ENCODE peak calls at places on chromosome 22, in five cellular contexts. I is esophagus squamous epithelium, N is fibroblast of villous mesenchyme, S is neural progenitor cell, Q is cardiac muscle cell. J is an unnamed sample.

GRCh38 chr22:33756508-33756949 is 163.7 kb downstream of the LARGE1 start:
- DNase-seq in N (no peak), Q (peak), I (no peak), S (peak), J (no peak)

GRCh38 chr22:41550952-41551491 is 6.8 kb upstream of the POLR3H start:
- DNase-seq in S (no peak), I (no peak), N (no peak), Q (no peak), J (no peak)

GRCh38 chr22:48167238-48167637 is 1404.8 kb downstream of the TBC1D22A start:
- DNase-seq in N (no peak), Q (peak), S (peak), I (no peak), J (no peak)

GRCh38 chr22:22235564-22235963 is 9.0 kb upstream of the VPREB1 start:
- DNase-seq in I (no peak), Q (no peak), N (peak), S (peak), J (no peak)

GRCh38 chr22:44828193-44828592 is 75.8 kb downstream of the ARHGAP8 start:
- DNase-seq in I (no peak), N (no peak), Q (peak), S (peak), J (no peak)

GRCh38 chr22:49948958-49949913 is 11.3 kb upstream of the PIM3 start:
- DNase-seq in Q (no peak), S (no peak), I (no peak), N (no peak), J (no peak)

GRCh38 chr22:49712195-49712791 is 115.4 kb downstream of the BRD1 start:
- DNase-seq in S (peak), I (no peak), Q (peak), N (no peak), J (no peak)

GRCh38 chr22:27474711-27475547 is 326.6 kb downstream of the MN1 start:
- DNase-seq in I (no peak), S (no peak), Q (no peak), N (peak), J (peak)

GRCh38 chr22:28019881-28020861 is 101.1 kb upstream of the PITPNB start:
- DNase-seq in Q (peak), I (no peak), N (peak), S (peak), J (peak)

GRCh38 chr22:31952459-31952858 is 8.1 kb downstream of the YWHAH start:
- DNase-seq in I (no peak), Q (no peak), N (peak), S (no peak), J (no peak)

GRCh38 chr22:48536691-48537591 is 1290.7 kb downstream of the BRD1 start:
- DNase-seq in I (no peak), S (no peak), Q (no peak), N (no peak), J (no peak)

GRCh38 chr22:42878561-42879305 is 21.7 kb upstream of the ARFGAP3 start:
- DNase-seq in S (no peak), Q (no peak), N (no peak), I (no peak), J (no peak)

GRCh38 chr22:48315415-48316244 is 1512.0 kb downstream of the BRD1 start:
- DNase-seq in S (peak), Q (no peak), N (no peak), I (no peak), J (no peak)

GRCh38 chr22:30088468-30088867 is 8.2 kb downstream of the HORMAD2 start:
- DNase-seq in I (no peak), Q (no peak), S (no peak), N (no peak), J (no peak)

GRCh38 chr22:30086496-30086895 is 6.2 kb downstream of the HORMAD2 start:
- DNase-seq in Q (no peak), N (no peak), I (no peak), S (no peak), J (no peak)

GRCh38 chr22:30087611-30088010 is 7.3 kb downstream of the HORMAD2 start:
- DNase-seq in N (no peak), S (no peak), I (no peak), Q (no peak), J (no peak)

GRCh38 chr22:30092686-30093085 is 12.4 kb downstream of the HORMAD2 start:
- DNase-seq in S (no peak), N (no peak), Q (no peak), I (no peak), J (no peak)

GRCh38 chr22:30089655-30089974 is 9.4 kb downstream of the HORMAD2 start:
- DNase-seq in Q (no peak), N (peak), I (no peak), S (no peak), J (no peak)
- TF ChIP-seq CTCF in Q (no peak), N (no peak), I (no peak), S (no peak), J (no peak)

DNA sequence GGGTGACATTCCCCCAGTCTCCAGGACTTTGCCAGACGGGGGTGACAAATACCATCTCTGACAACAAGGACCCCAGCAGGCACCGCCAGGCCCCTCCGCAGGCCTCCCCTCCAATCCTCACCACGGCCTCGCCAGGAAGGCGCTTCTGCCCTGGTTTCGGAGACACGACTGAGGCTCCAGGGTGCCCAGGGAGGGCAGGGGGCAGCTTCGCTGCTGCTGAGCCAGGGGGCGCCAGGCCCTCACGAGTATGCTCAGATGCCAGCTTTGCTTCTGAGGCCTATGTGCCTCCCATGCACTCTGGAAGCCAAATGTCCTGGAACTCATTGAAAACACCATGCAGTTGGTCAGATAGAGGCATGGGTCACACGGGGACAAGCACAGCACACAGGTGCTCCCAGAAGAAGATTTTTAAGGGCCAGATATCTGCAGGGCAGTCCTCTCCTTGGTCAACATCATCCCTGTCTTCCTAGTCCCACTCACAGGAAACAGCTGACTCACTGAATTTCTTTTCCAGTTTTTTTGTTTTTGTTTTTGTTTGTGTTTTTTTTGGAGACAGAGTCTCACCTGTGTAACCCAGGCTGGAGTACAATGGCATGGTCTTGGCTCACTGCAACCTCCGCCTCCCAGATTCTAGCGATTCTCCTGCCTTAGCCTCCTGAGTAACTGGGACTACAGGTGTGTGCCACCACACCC is 19.9 kb downstream of the BID start:
- DNase-seq in Q (no peak), N (no peak), I (no peak), S (peak), J (no peak)
- TF ChIP-seq CTCF in Q (peak), N (peak), I (no peak), S (peak), J (no peak)

GRCh38 chr22:35733742-35734516 is 16.3 kb downstream of the APOL5 start:
- DNase-seq in Q (no peak), S (no peak), N (no peak), I (no peak), J (no peak)
- TF ChIP-seq CTCF in Q (no peak), S (no peak), N (no peak), I (peak), J (no peak)

GRCh38 chr22:29155966-29156365 is 49.7 kb upstream of the EMID1 start:
- DNase-seq in N (no peak), I (no peak), S (no peak), Q (no peak), J (no peak)

GRCh38 chr22:29157759-29158535 is 47.7 kb upstream of the EMID1 start:
- DNase-seq in I (no peak), S (peak), N (no peak), Q (no peak), J (no peak)

GRCh38 chr22:29158546-29158945 is 47.1 kb upstream of the EMID1 start:
- DNase-seq in Q (no peak), S (no peak), I (no peak), N (no peak), J (no peak)

GRCh38 chr22:29154364-29155048 is 51.2 kb upstream of the EMID1 start:
- DNase-seq in S (peak), I (no peak), N (peak), Q (peak), J (peak)

DNA sequence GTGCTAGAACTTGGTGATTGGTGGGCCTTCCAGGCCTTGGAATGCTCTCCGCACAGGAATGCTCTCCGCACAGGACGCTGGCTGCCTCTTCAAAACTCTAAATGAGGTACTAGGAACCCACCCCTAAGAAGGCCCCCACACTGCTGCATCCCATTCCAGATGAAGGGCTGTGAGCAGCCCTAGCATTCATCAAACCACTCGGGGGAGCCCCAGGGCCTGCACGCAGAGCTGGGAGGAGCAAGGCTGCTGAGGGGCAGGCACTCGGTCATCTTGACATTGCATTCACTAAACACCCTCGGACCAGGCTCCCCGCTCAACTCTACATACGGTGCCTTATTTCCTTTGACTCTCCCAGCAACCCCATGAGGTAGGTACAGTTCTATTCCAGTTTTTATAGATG is 49.2 kb upstream of the EMID1 start:
- DNase-seq in Q (peak), I (no peak), S (peak), N (no peak), J (no peak)
- TF ChIP-seq CTCF in Q (peak), I (no peak), S (peak), N (peak), J (no peak)

GRCh38 chr22:36977401-36977861 is 41.8 kb downstream of the TST start:
- DNase-seq in S (peak), I (no peak), Q (peak), N (peak), J (no peak)
- TF ChIP-seq CTCF in S (peak), I (peak), Q (peak), N (peak), J (no peak)

GRCh38 chr22:37982938-37983859 is 1.2 kb downstream of the SOX10 start:
- DNase-seq in N (no peak), S (peak), I (no peak), Q (no peak), J (no peak)
- TF ChIP-seq CTCF in N (peak), S (peak), I (no peak), Q (peak), J (no peak)

DNA sequence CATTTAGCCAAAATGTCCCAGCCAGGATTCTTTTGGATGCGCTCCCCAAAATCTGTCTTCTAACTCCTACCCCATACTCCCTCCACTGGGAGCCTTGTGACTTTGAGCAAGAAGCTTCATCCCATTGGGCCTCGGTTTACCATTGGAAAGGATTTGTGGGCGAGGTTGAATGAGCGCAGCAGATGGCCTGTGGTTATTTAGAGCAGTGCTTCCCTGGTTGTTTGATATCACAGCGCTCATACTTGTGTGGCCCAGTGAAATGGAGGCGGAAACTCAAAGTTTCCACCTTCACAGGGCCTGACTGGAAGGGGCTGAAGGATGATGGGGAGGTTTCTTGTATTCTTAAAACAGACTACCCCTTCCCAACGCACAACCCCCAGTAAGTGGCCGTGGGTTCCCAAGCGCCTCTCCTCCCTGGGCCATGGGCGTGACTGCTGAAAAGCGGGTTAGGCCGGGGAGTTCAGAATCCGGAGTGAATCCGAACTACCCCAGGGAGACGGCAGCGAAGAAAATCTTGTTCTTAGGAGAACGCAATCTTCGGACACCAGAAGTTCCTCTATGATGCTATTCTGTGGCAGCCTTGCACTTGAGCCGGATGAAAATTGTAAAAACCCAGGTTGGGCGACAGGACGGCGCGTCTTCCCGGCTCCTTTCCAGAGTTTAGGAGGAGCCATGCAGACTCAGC is 1.2 kb upstream of the ATF4 start:
- DNase-seq in N (peak), I (no peak), Q (peak), S (peak), J (no peak)
- TF ChIP-seq CTCF in N (no peak), I (no peak), Q (no peak), S (no peak), J (no peak)

DNA sequence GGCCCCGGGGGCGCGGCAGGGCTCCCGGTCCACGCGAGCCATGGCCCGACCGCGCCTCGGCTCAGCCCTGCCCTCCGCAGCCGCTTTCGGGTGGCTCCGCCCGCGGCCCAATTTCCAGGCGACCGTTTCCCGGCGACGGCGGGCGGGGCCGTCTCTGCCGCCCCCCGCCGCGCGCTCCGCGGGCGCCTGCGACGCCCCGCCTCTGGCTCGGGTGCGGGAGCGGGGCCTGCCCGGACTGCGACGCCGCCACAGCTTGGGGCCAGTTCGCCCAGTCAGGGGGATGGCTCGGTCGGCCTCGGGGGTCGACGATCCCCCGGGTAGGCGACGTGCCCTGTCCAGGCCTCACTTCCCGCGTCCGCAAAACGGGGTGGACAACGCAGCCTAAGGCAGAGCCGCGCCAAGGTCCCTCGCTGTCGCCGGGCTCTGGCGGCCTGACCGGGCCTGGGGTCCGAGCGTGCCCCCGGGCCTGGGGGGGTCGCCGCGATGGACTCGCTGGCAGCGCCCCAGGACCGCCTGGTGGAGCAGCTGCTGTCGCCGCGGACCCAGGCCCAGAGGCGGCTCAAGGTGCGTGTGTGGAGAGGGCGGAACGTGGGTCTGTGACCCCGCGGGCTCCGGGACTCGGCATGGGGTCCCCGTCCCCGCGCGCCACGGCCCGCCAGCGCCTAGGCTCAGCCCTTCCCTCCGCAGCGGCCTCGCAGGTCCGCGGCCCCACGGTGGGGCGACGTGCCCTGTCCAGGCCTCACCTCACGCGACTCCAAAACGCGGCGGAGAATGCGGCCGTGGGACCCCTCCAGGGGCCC is 4.2 kb downstream of the SEPTIN5 start:
- DNase-seq in Q (no peak), N (no peak), I (no peak), S (no peak), J (no peak)
- TF ChIP-seq CTCF in Q (no peak), N (no peak), I (peak), S (no peak), J (no peak)